ENCODE peak calls at places on chromosome 18, in eight cellular contexts. One of them, this sample, is unnamed.

GRCh38 chr18:29154758-29155725 is 978.1 kb upstream of the CDH2 start:
- DNase-seq in activated naive CD8-positive, alpha-beta T cell treated with anti-CD3 and anti-CD28 coated beads for 36 hours: no peak
- DNase-seq in caudate nucleus: no peak
- DNase-seq in H7: no peak
- DNase-seq in transverse colon: no peak
- DNase-seq in ureter: no peak
- DNase-seq in CD8-positive, alpha-beta T cell: no peak
- DNase-seq in amygdala: no peak
- DNase-seq in this sample: no peak

GRCh38 chr18:59040770-59041148 is 98.9 kb upstream of the SEC11C start:
- DNase-seq in activated naive CD8-positive, alpha-beta T cell treated with anti-CD3 and anti-CD28 coated beads for 36 hours: no peak
- DNase-seq in caudate nucleus: no peak
- DNase-seq in H7: no peak
- DNase-seq in transverse colon: no peak
- DNase-seq in ureter: no peak
- DNase-seq in CD8-positive, alpha-beta T cell: no peak
- DNase-seq in amygdala: no peak
- DNase-seq in this sample: no peak

GRCh38 chr18:55559735-55560134 is 28.3 kb downstream of the TCF4 start:
- DNase-seq in activated naive CD8-positive, alpha-beta T cell treated with anti-CD3 and anti-CD28 coated beads for 36 hours: no peak
- DNase-seq in caudate nucleus: no peak
- DNase-seq in H7: no peak
- DNase-seq in transverse colon: no peak
- DNase-seq in ureter: no peak
- DNase-seq in CD8-positive, alpha-beta T cell: no peak
- DNase-seq in amygdala: no peak
- DNase-seq in this sample: no peak

GRCh38 chr18:79496978-79497637 is 101.4 kb downstream of the NFATC1 start:
- DNase-seq in activated naive CD8-positive, alpha-beta T cell treated with anti-CD3 and anti-CD28 coated beads for 36 hours: no peak
- DNase-seq in caudate nucleus: no peak
- DNase-seq in H7: peak
- DNase-seq in transverse colon: peak
- DNase-seq in ureter: no peak
- DNase-seq in CD8-positive, alpha-beta T cell: no peak
- DNase-seq in amygdala: no peak
- DNase-seq in this sample: no peak

GRCh38 chr18:57207124-57207916 is 60.4 kb downstream of the BOD1L2 start:
- DNase-seq in activated naive CD8-positive, alpha-beta T cell treated with anti-CD3 and anti-CD28 coated beads for 36 hours: no peak
- DNase-seq in caudate nucleus: no peak
- DNase-seq in H7: no peak
- DNase-seq in transverse colon: no peak
- DNase-seq in ureter: no peak
- DNase-seq in CD8-positive, alpha-beta T cell: no peak
- DNase-seq in amygdala: no peak
- DNase-seq in this sample: no peak

GRCh38 chr18:6547476-6547875 is 132.8 kb upstream of the L3MBTL4 start:
- DNase-seq in activated naive CD8-positive, alpha-beta T cell treated with anti-CD3 and anti-CD28 coated beads for 36 hours: no peak
- DNase-seq in caudate nucleus: no peak
- DNase-seq in H7: no peak
- DNase-seq in transverse colon: no peak
- DNase-seq in ureter: no peak
- DNase-seq in CD8-positive, alpha-beta T cell: no peak
- DNase-seq in amygdala: no peak
- DNase-seq in this sample: no peak

GRCh38 chr18:76252880-76253279 is 242.2 kb downstream of the ZNF516 start:
- DNase-seq in activated naive CD8-positive, alpha-beta T cell treated with anti-CD3 and anti-CD28 coated beads for 36 hours: no peak
- DNase-seq in caudate nucleus: no peak
- DNase-seq in H7: no peak
- DNase-seq in transverse colon: no peak
- DNase-seq in ureter: no peak
- DNase-seq in CD8-positive, alpha-beta T cell: no peak
- DNase-seq in amygdala: no peak
- DNase-seq in this sample: no peak

GRCh38 chr18:37537868-37538525 is 27.6 kb downstream of the CELF4 start:
- DNase-seq in activated naive CD8-positive, alpha-beta T cell treated with anti-CD3 and anti-CD28 coated beads for 36 hours: peak
- DNase-seq in caudate nucleus: peak
- DNase-seq in H7: peak
- DNase-seq in transverse colon: peak
- DNase-seq in ureter: peak
- DNase-seq in CD8-positive, alpha-beta T cell: no peak
- DNase-seq in amygdala: peak
- DNase-seq in this sample: no peak

GRCh38 chr18:9803698-9804516 is 81.9 kb upstream of the TXNDC2 start:
- DNase-seq in activated naive CD8-positive, alpha-beta T cell treated with anti-CD3 and anti-CD28 coated beads for 36 hours: no peak
- DNase-seq in caudate nucleus: no peak
- DNase-seq in H7: peak
- DNase-seq in transverse colon: peak
- DNase-seq in ureter: no peak
- DNase-seq in CD8-positive, alpha-beta T cell: no peak
- DNase-seq in amygdala: no peak
- DNase-seq in this sample: no peak

GRCh38 chr18:78932281-78932680 is 47.3 kb upstream of the SALL3 start:
- DNase-seq in activated naive CD8-positive, alpha-beta T cell treated with anti-CD3 and anti-CD28 coated beads for 36 hours: no peak
- DNase-seq in caudate nucleus: no peak
- DNase-seq in H7: no peak
- DNase-seq in transverse colon: no peak
- DNase-seq in ureter: no peak
- DNase-seq in CD8-positive, alpha-beta T cell: no peak
- DNase-seq in amygdala: no peak
- DNase-seq in this sample: no peak

GRCh38 chr18:13003466-13003896 is 12.3 kb downstream of the CEP192 start:
- DNase-seq in activated naive CD8-positive, alpha-beta T cell treated with anti-CD3 and anti-CD28 coated beads for 36 hours: no peak
- DNase-seq in caudate nucleus: no peak
- DNase-seq in H7: peak
- DNase-seq in transverse colon: no peak
- DNase-seq in ureter: no peak
- DNase-seq in CD8-positive, alpha-beta T cell: no peak
- DNase-seq in amygdala: no peak
- DNase-seq in this sample: no peak

GRCh38 chr18:70417847-70418246 is 129.0 kb downstream of the SOCS6 start:
- DNase-seq in activated naive CD8-positive, alpha-beta T cell treated with anti-CD3 and anti-CD28 coated beads for 36 hours: no peak
- DNase-seq in caudate nucleus: no peak
- DNase-seq in H7: no peak
- DNase-seq in transverse colon: no peak
- DNase-seq in ureter: no peak
- DNase-seq in CD8-positive, alpha-beta T cell: no peak
- DNase-seq in amygdala: no peak
- DNase-seq in this sample: no peak

GRCh38 chr18:58769321-58769720 is 95.4 kb upstream of the ZNF532 start:
- DNase-seq in activated naive CD8-positive, alpha-beta T cell treated with anti-CD3 and anti-CD28 coated beads for 36 hours: no peak
- DNase-seq in caudate nucleus: no peak
- DNase-seq in H7: no peak
- DNase-seq in transverse colon: peak
- DNase-seq in ureter: no peak
- DNase-seq in CD8-positive, alpha-beta T cell: no peak
- DNase-seq in amygdala: no peak
- DNase-seq in this sample: no peak

GRCh38 chr18:35697869-35698268 is 116.3 kb downstream of the GALNT1 start:
- DNase-seq in activated naive CD8-positive, alpha-beta T cell treated with anti-CD3 and anti-CD28 coated beads for 36 hours: no peak
- DNase-seq in caudate nucleus: no peak
- DNase-seq in H7: no peak
- DNase-seq in transverse colon: no peak
- DNase-seq in ureter: no peak
- DNase-seq in CD8-positive, alpha-beta T cell: no peak
- DNase-seq in amygdala: no peak
- DNase-seq in this sample: no peak

GRCh38 chr18:407825-408224 is 92.7 kb downstream of the COLEC12 start:
- DNase-seq in activated naive CD8-positive, alpha-beta T cell treated with anti-CD3 and anti-CD28 coated beads for 36 hours: no peak
- DNase-seq in caudate nucleus: no peak
- DNase-seq in H7: no peak
- DNase-seq in transverse colon: no peak
- DNase-seq in ureter: no peak
- DNase-seq in CD8-positive, alpha-beta T cell: no peak
- DNase-seq in amygdala: no peak
- DNase-seq in this sample: no peak

GRCh38 chr18:41744664-41745063 is 210.4 kb upstream of the PIK3C3 start:
- DNase-seq in activated naive CD8-positive, alpha-beta T cell treated with anti-CD3 and anti-CD28 coated beads for 36 hours: no peak
- DNase-seq in caudate nucleus: no peak
- DNase-seq in H7: peak
- DNase-seq in transverse colon: no peak
- DNase-seq in ureter: no peak
- DNase-seq in CD8-positive, alpha-beta T cell: no peak
- DNase-seq in amygdala: no peak
- DNase-seq in this sample: no peak

GRCh38 chr18:21300616-21301200 is 58.7 kb downstream of the GREB1L start:
- DNase-seq in activated naive CD8-positive, alpha-beta T cell treated with anti-CD3 and anti-CD28 coated beads for 36 hours: no peak
- DNase-seq in caudate nucleus: no peak
- DNase-seq in H7: no peak
- DNase-seq in transverse colon: no peak
- DNase-seq in ureter: no peak
- DNase-seq in CD8-positive, alpha-beta T cell: no peak
- DNase-seq in amygdala: no peak
- DNase-seq in this sample: no peak

GRCh38 chr18:24054130-24054529 is 39.6 kb downstream of the TTC39C start:
- DNase-seq in activated naive CD8-positive, alpha-beta T cell treated with anti-CD3 and anti-CD28 coated beads for 36 hours: peak
- DNase-seq in caudate nucleus: no peak
- DNase-seq in H7: no peak
- DNase-seq in transverse colon: no peak
- DNase-seq in ureter: no peak
- DNase-seq in CD8-positive, alpha-beta T cell: no peak
- DNase-seq in amygdala: no peak
- DNase-seq in this sample: no peak

GRCh38 chr18:35088931-35089330 is 47.7 kb downstream of the MAPRE2 start:
- DNase-seq in activated naive CD8-positive, alpha-beta T cell treated with anti-CD3 and anti-CD28 coated beads for 36 hours: no peak
- DNase-seq in caudate nucleus: no peak
- DNase-seq in H7: no peak
- DNase-seq in transverse colon: no peak
- DNase-seq in ureter: no peak
- DNase-seq in CD8-positive, alpha-beta T cell: no peak
- DNase-seq in amygdala: no peak
- DNase-seq in this sample: no peak

GRCh38 chr18:2853173-2853925 is 6.5 kb downstream of the EMILIN2 start:
- DNase-seq in activated naive CD8-positive, alpha-beta T cell treated with anti-CD3 and anti-CD28 coated beads for 36 hours: no peak
- DNase-seq in caudate nucleus: no peak
- DNase-seq in H7: no peak
- DNase-seq in transverse colon: no peak
- DNase-seq in ureter: no peak
- DNase-seq in CD8-positive, alpha-beta T cell: no peak
- DNase-seq in amygdala: no peak
- DNase-seq in this sample: peak

GRCh38 chr18:29979884-29980283 is 1062.7 kb downstream of the DSC3 start:
- DNase-seq in activated naive CD8-positive, alpha-beta T cell treated with anti-CD3 and anti-CD28 coated beads for 36 hours: no peak
- DNase-seq in caudate nucleus: no peak
- DNase-seq in H7: no peak
- DNase-seq in transverse colon: no peak
- DNase-seq in ureter: no peak
- DNase-seq in CD8-positive, alpha-beta T cell: no peak
- DNase-seq in amygdala: no peak
- DNase-seq in this sample: no peak

GRCh38 chr18:79283341-79283879 is 112.3 kb upstream of the NFATC1 start:
- DNase-seq in activated naive CD8-positive, alpha-beta T cell treated with anti-CD3 and anti-CD28 coated beads for 36 hours: no peak
- DNase-seq in caudate nucleus: no peak
- DNase-seq in H7: no peak
- DNase-seq in transverse colon: no peak
- DNase-seq in ureter: no peak
- DNase-seq in CD8-positive, alpha-beta T cell: no peak
- DNase-seq in amygdala: no peak
- DNase-seq in this sample: no peak

GRCh38 chr18:6546229-6546628 is 131.5 kb upstream of the L3MBTL4 start:
- DNase-seq in activated naive CD8-positive, alpha-beta T cell treated with anti-CD3 and anti-CD28 coated beads for 36 hours: no peak
- DNase-seq in caudate nucleus: no peak
- DNase-seq in H7: no peak
- DNase-seq in transverse colon: no peak
- DNase-seq in ureter: no peak
- DNase-seq in CD8-positive, alpha-beta T cell: no peak
- DNase-seq in amygdala: no peak
- DNase-seq in this sample: no peak

GRCh38 chr18:57961876-57962505 is 82.0 kb upstream of the NEDD4L start:
- DNase-seq in activated naive CD8-positive, alpha-beta T cell treated with anti-CD3 and anti-CD28 coated beads for 36 hours: no peak
- DNase-seq in caudate nucleus: no peak
- DNase-seq in H7: no peak
- DNase-seq in transverse colon: no peak
- DNase-seq in ureter: no peak
- DNase-seq in CD8-positive, alpha-beta T cell: no peak
- DNase-seq in amygdala: no peak
- DNase-seq in this sample: no peak

GRCh38 chr18:34222396-34223163 is 2.1 kb downstream of the NOL4 start:
- DNase-seq in activated naive CD8-positive, alpha-beta T cell treated with anti-CD3 and anti-CD28 coated beads for 36 hours: no peak
- DNase-seq in caudate nucleus: peak
- DNase-seq in H7: peak
- DNase-seq in transverse colon: no peak
- DNase-seq in ureter: peak
- DNase-seq in CD8-positive, alpha-beta T cell: no peak
- DNase-seq in amygdala: no peak
- DNase-seq in this sample: no peak

GRCh38 chr18:23618862-23619387 is 32.6 kb upstream of the NPC1 start:
- DNase-seq in activated naive CD8-positive, alpha-beta T cell treated with anti-CD3 and anti-CD28 coated beads for 36 hours: peak
- DNase-seq in caudate nucleus: no peak
- DNase-seq in H7: peak
- DNase-seq in transverse colon: no peak
- DNase-seq in ureter: no peak
- DNase-seq in CD8-positive, alpha-beta T cell: no peak
- DNase-seq in amygdala: no peak
- DNase-seq in this sample: no peak

GRCh38 chr18:76839395-76839794 is 17.0 kb downstream of the ZNF236 start:
- DNase-seq in activated naive CD8-positive, alpha-beta T cell treated with anti-CD3 and anti-CD28 coated beads for 36 hours: no peak
- DNase-seq in caudate nucleus: no peak
- DNase-seq in H7: no peak
- DNase-seq in transverse colon: no peak
- DNase-seq in ureter: no peak
- DNase-seq in CD8-positive, alpha-beta T cell: no peak
- DNase-seq in amygdala: no peak
- DNase-seq in this sample: no peak

GRCh38 chr18:2964349-2965010 is 48.5 kb downstream of the LPIN2 start:
- DNase-seq in activated naive CD8-positive, alpha-beta T cell treated with anti-CD3 and anti-CD28 coated beads for 36 hours: no peak
- DNase-seq in caudate nucleus: no peak
- DNase-seq in H7: no peak
- DNase-seq in transverse colon: no peak
- DNase-seq in ureter: no peak
- DNase-seq in CD8-positive, alpha-beta T cell: no peak
- DNase-seq in amygdala: no peak
- DNase-seq in this sample: no peak

GRCh38 chr18:80096032-80096565 is 13.0 kb upstream of the ADNP2 start:
- DNase-seq in activated naive CD8-positive, alpha-beta T cell treated with anti-CD3 and anti-CD28 coated beads for 36 hours: no peak
- DNase-seq in caudate nucleus: no peak
- DNase-seq in H7: no peak
- DNase-seq in transverse colon: no peak
- DNase-seq in ureter: no peak
- DNase-seq in CD8-positive, alpha-beta T cell: no peak
- DNase-seq in amygdala: no peak
- DNase-seq in this sample: no peak

GRCh38 chr18:23689616-23690504 is 607 bp downstream of the LAMA3 start:
- DNase-seq in activated naive CD8-positive, alpha-beta T cell treated with anti-CD3 and anti-CD28 coated beads for 36 hours: peak
- DNase-seq in caudate nucleus: no peak
- DNase-seq in H7: peak
- DNase-seq in transverse colon: no peak
- DNase-seq in ureter: no peak
- DNase-seq in CD8-positive, alpha-beta T cell: no peak
- DNase-seq in amygdala: no peak
- DNase-seq in this sample: no peak

GRCh38 chr18:50268022-50268747 is 1.9 kb upstream of the CFAP53 start:
- DNase-seq in activated naive CD8-positive, alpha-beta T cell treated with anti-CD3 and anti-CD28 coated beads for 36 hours: peak
- DNase-seq in caudate nucleus: peak
- DNase-seq in H7: peak
- DNase-seq in transverse colon: peak
- DNase-seq in ureter: peak
- DNase-seq in CD8-positive, alpha-beta T cell: peak
- DNase-seq in amygdala: peak
- DNase-seq in this sample: no peak

GRCh38 chr18:33210575-33211189 is 229.8 kb downstream of the CCDC178 start:
- DNase-seq in activated naive CD8-positive, alpha-beta T cell treated with anti-CD3 and anti-CD28 coated beads for 36 hours: no peak
- DNase-seq in caudate nucleus: no peak
- DNase-seq in H7: peak
- DNase-seq in transverse colon: no peak
- DNase-seq in ureter: no peak
- DNase-seq in CD8-positive, alpha-beta T cell: no peak
- DNase-seq in amygdala: no peak
- DNase-seq in this sample: no peak

GRCh38 chr18:12317664-12318333 is 9.8 kb downstream of the TUBB6 start:
- DNase-seq in activated naive CD8-positive, alpha-beta T cell treated with anti-CD3 and anti-CD28 coated beads for 36 hours: no peak
- DNase-seq in caudate nucleus: no peak
- DNase-seq in H7: no peak
- DNase-seq in transverse colon: no peak
- DNase-seq in ureter: no peak
- DNase-seq in CD8-positive, alpha-beta T cell: no peak
- DNase-seq in amygdala: no peak
- DNase-seq in this sample: no peak

GRCh38 chr18:63949068-63949737 is at the start of gene HMSD:
- DNase-seq in activated naive CD8-positive, alpha-beta T cell treated with anti-CD3 and anti-CD28 coated beads for 36 hours: peak
- DNase-seq in caudate nucleus: peak
- DNase-seq in H7: peak
- DNase-seq in transverse colon: peak
- DNase-seq in ureter: no peak
- DNase-seq in CD8-positive, alpha-beta T cell: peak
- DNase-seq in amygdala: peak
- DNase-seq in this sample: no peak

This sample was measured in vagina.